ENCODE peak calls at places on chromosomes 11 and 22, in seven cellular contexts. F, S, U, B, L, G and H are unnamed samples.

GRCh38 chr11:76256448-76256847 is 50.1 kb upstream of the WNT11 start:
- DNase-seq in G (no peak), L (no peak), S (no peak), U (no peak), F (no peak), B (no peak), H (no peak)

GRCh38 chr11:35412285-35412684 is 7.1 kb downstream of the SLC1A2 start:
- DNase-seq in U (no peak), S (no peak), G (no peak), F (peak; percentile 11), L (no peak), B (no peak), H (no peak)

GRCh38 chr11:101321222-101321621 is 191.6 kb upstream of the PGR start:
- DNase-seq in L (no peak), S (no peak), B (no peak), F (no peak), U (no peak), G (no peak), H (no peak)

GRCh38 chr22:49592780-49593501 is 234.7 kb downstream of the BRD1 start:
- DNase-seq in L (no peak), S (no peak), G (peak; percentile 5), B (no peak), U (no peak), F (no peak), H (no peak)

GRCh38 chr11:19938051-19938856 is 222.0 kb downstream of the DBX1 start:
- DNase-seq in F (peak; percentile 72), S (peak; percentile 80), U (peak; percentile 45), L (no peak), B (peak; percentile 27), G (peak; percentile 35), H (no peak)

GRCh38 chr11:72037554-72038311 is 39.0 kb downstream of the IL18BP start:
- DNase-seq in G (no peak), B (peak; percentile 40), U (no peak), F (peak; percentile 26), S (no peak), L (no peak), H (no peak)

GRCh38 chr22:45720875-45721378 is 49.3 kb downstream of the ATXN10 start:
- DNase-seq in S (no peak), L (no peak), G (no peak), F (no peak), B (no peak), U (no peak), H (no peak)

GRCh38 chr22:29096736-29097669 is 24.2 kb downstream of the KREMEN1 start:
- DNase-seq in F (no peak), L (no peak), G (no peak), U (no peak), B (no peak), S (peak; percentile 57), H (no peak)

GRCh38 chr22:30861131-30861530 is 107.4 kb downstream of the MORC2 start:
- DNase-seq in F (no peak), G (peak; percentile 4), L (no peak), S (no peak), B (no peak), U (no peak), H (no peak)

GRCh38 chr22:43230983-43231723 is 44.2 kb upstream of the TTLL12 start:
- DNase-seq in G (peak; percentile 31), U (peak; percentile 77), S (peak; percentile 60), L (no peak), F (peak; percentile 46), B (peak; percentile 34), H (no peak)

GRCh38 chr11:134625631-134626030 is 213.6 kb upstream of the B3GAT1 start:
- DNase-seq in F (no peak), S (no peak), U (no peak), G (no peak), L (no peak), B (no peak), H (no peak)

GRCh38 chr11:130159139-130159538 is 443 bp upstream of the ST14 start:
- DNase-seq in S (no peak), U (no peak), B (no peak), G (no peak), L (no peak), F (no peak), H (no peak)

GRCh38 chr11:130162733-130163132 is 3.2 kb downstream of the ST14 start:
- DNase-seq in B (no peak), F (peak; percentile 26), L (no peak), S (peak; percentile 51), G (no peak), U (no peak), H (no peak)

GRCh38 chr11:130161441-130161840 is 1.9 kb downstream of the ST14 start:
- DNase-seq in B (no peak), G (no peak), S (no peak), F (no peak), L (no peak), U (no peak), H (no peak)

GRCh38 chr11:130159657-130160459 is at the start of gene ST14:
- DNase-seq in L (no peak), G (no peak), B (no peak), S (no peak), U (peak; percentile 76), F (no peak), H (no peak)

DNA sequence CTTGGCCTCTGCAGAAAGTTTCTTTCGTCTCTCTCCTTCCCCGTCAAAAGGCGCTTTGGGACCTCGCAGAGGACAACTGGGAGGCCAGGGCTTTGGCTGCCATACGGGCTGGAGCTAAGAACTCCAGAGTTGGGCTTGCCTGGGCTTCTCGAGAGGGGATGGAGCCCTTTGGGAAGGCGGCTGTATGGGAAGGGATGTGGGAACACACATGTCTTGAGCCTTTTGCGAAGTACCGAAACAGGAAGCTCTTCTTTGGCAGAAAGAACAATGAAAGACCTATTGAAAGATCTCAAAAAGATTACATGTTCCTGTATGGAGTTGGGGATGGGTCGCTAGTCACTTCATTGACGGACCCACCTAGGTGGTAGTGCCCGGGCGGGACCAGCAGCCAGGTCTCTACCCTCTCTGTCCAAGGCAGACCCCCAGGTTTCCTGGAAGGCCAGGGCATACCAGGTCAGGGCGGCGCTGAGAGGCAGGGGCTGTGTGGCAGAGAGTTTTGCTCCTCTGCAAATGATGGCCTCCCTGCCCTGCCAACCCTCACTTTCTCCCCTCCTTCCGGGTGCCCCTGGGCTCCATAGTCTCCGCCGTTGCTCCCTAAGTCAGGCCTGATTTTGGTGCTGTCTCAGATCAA is 993 bp downstream of the ST14 start:
- DNase-seq in F (no peak), L (no peak), U (no peak), S (no peak), G (no peak), B (no peak), H (no peak)
- H3K4me3 ChIP-seq in F (no peak overlapping the region), L (peak overlapping the region; percentile 71), U (peak overlapping the region; percentile 100), S (no peak overlapping the region), G (peak overlapping the region; percentile 48), B (peak overlapping the region; percentile 57), H (no peak overlapping the region)

DNA sequence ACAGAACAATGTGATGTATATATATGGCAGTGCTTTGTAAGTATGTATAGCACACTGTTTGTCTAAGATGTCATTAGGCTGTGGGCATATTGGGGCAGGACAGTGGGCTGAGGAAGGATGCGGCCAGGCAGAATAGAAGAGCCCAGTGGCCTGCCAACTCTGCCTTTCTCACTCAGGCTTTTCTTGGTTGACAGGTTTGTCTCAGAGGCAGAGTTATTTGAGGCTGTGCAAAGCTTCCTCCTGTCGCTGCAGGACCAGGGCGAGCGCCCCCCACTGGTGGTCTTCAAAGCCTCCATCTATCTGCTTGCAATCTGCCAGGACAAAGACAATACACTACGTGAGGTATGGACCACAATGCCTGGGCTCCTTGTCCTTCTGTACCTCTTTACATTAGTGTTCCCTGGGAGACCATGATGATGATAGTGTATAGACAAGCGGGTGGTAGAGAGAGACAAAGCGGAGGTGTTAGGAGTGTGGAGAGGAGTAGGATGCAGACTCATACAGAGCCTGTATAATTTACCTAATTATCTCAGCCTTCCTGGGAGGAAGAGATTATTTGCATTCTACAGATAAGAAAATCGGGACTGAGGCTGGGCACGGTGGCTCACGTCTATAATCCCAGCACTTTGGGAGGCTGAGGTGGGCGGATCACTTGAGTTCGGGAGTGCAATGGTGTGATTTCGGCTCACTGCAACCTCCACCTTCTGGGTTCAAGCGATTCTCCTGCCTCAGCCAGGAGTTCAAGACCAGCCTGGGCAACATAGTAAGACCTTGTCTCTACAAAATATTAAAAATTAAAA is 37.3 kb upstream of the CCDC134 start:
- DNase-seq in S (peak; percentile 45), F (peak; percentile 22), G (no peak), L (no peak), U (peak; percentile 14), B (no peak), H (no peak)
- TF ChIP-seq CTCF in S (peak; percentile 66), F (peak; percentile 30), G (peak; percentile 33), L (peak; percentile 31), U (peak; percentile 68), B (peak; percentile 38), H (peak; percentile 34)

DNA sequence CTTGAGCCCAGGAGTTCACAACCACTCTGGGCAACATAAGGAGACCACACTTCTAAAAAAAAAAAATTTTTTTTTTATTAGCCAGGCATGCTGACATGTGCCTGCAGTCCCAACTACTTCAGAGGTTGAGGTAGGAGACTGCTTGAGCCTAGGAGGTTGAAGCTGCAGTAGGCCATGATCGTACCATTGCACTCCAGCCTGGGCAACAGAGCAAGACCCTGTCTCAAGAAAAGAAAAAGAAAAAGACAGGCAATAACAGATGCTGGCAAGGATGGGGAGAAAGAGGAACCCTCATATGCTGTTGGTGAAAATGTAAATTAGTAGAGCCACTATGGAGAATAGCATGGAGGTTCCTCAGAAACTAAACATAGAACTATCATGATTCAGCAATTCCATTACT is 64.8 kb downstream of the PAK1 start:
- DNase-seq in G (no peak), L (no peak), U (no peak), S (no peak), F (no peak), B (no peak), H (no peak)
- H3K4me3 ChIP-seq in G (peak overlapping the region; percentile 66), L (no peak overlapping the region), U (no peak overlapping the region), S (no peak overlapping the region), F (no peak overlapping the region), B (no peak overlapping the region), H (no peak overlapping the region)

GRCh38 chr11:17927643-17928343 is 85.1 kb downstream of the SERGEF start:
- DNase-seq in L (no peak), S (peak; percentile 93), G (no peak), U (no peak), F (peak; percentile 51), B (no peak), H (peak; percentile 89)

GRCh38 chr11:17932472-17932871 is 80.4 kb downstream of the SERGEF start:
- DNase-seq in L (no peak), F (no peak), G (no peak), B (no peak), S (no peak), U (no peak), H (no peak)

GRCh38 chr11:17931595-17931994 is 81.3 kb downstream of the SERGEF start:
- DNase-seq in G (no peak), B (no peak), U (no peak), S (no peak), L (no peak), F (no peak), H (peak; percentile 21)

GRCh38 chr11:17929171-17929570 is 83.7 kb downstream of the SERGEF start:
- DNase-seq in U (no peak), F (no peak), S (peak; percentile 47), L (no peak), G (no peak), B (no peak), H (no peak)

DNA sequence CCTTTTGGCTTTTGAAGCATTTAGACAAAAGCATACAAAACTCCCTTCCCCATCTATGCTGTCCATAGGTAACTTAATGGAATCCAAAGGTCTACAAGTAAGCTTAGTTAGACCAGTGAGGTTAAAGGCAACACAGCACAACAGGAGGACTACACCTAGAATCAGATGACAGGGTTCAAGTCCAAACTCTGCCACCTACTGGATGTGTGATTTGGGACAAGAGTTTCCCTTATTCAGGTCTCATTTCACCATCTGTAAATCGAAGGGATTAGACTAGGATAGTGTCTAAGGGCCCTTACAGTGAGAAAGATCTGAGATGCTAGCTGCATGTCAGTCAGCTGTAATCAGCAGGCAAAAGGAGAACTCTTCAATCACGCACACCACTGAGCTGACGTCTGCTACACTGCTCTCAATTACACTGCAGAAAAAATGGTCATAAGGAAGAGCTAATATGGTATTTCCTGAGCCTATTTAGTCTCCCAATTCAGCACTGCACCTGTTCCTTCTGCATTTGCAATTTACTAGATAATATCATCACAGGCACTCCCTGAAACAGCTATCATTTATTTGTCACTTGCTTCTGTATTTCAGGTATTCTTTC is 82.2 kb downstream of the SERGEF start:
- DNase-seq in U (no peak), B (no peak), L (no peak), G (no peak), S (no peak), F (no peak), H (no peak)
- TF ChIP-seq CTCF in U (no peak), B (no peak), L (no peak), G (no peak), S (no peak), F (no peak), H (no peak)